ENCODE peak calls at places on chromosomes 5 and 9, in seven cellular contexts. One of them, this sample, is unnamed. For H3K4me1, the result is how much of the 10 kb centered on the place peaks cover.

GRCh38 chr9:127903557-127904475 is 4.4 kb upstream of the ST6GALNAC6 start:
- DNase-seq in esophagus muscularis mucosa: no peak
- DNase-seq in heart left ventricle: peak
- DNase-seq in ovary: peak
- DNase-seq in upper lobe of left lung: peak
- DNase-seq in GM12878: no peak
- DNase-seq in spleen: peak
- DNase-seq in this sample: no peak

GRCh38 chr9:76245518-76245917 is 148.7 kb downstream of the RFK start:
- DNase-seq in esophagus muscularis mucosa: no peak
- DNase-seq in heart left ventricle: no peak
- DNase-seq in ovary: no peak
- DNase-seq in upper lobe of left lung: no peak
- DNase-seq in GM12878: no peak
- DNase-seq in spleen: no peak
- DNase-seq in this sample: no peak

GRCh38 chr9:109986423-109987055 is 206.5 kb downstream of the PALM2AKAP2 start:
- DNase-seq in esophagus muscularis mucosa: no peak
- DNase-seq in heart left ventricle: no peak
- DNase-seq in ovary: no peak
- DNase-seq in upper lobe of left lung: no peak
- DNase-seq in GM12878: no peak
- DNase-seq in spleen: no peak
- DNase-seq in this sample: no peak

GRCh38 chr5:10333154-10334006 is 20.1 kb upstream of the MARCHF6 start:
- DNase-seq in esophagus muscularis mucosa: peak
- DNase-seq in heart left ventricle: peak
- DNase-seq in ovary: peak
- DNase-seq in upper lobe of left lung: peak
- DNase-seq in GM12878: no peak
- DNase-seq in spleen: peak
- DNase-seq in this sample: no peak

GRCh38 chr5:83430130-83431010 is 41.2 kb upstream of the VCAN start:
- DNase-seq in esophagus muscularis mucosa: no peak
- DNase-seq in heart left ventricle: peak
- DNase-seq in ovary: no peak
- DNase-seq in upper lobe of left lung: no peak
- DNase-seq in GM12878: peak
- DNase-seq in spleen: peak
- DNase-seq in this sample: no peak

GRCh38 chr9:127457191-127457878 is 6.0 kb downstream of the LRSAM1 start:
- DNase-seq in esophagus muscularis mucosa: no peak
- DNase-seq in heart left ventricle: no peak
- DNase-seq in ovary: no peak
- DNase-seq in upper lobe of left lung: peak
- DNase-seq in GM12878: no peak
- DNase-seq in spleen: no peak
- DNase-seq in this sample: no peak

GRCh38 chr5:40754381-40755092 is 1.2 kb downstream of the TTC33 start:
- DNase-seq in esophagus muscularis mucosa: no peak
- DNase-seq in heart left ventricle: no peak
- DNase-seq in ovary: no peak
- DNase-seq in upper lobe of left lung: no peak
- DNase-seq in GM12878: no peak
- DNase-seq in spleen: no peak
- DNase-seq in this sample: no peak

GRCh38 chr5:16809816-16810502 is 126.1 kb downstream of the MYO10 start:
- DNase-seq in esophagus muscularis mucosa: no peak
- DNase-seq in heart left ventricle: no peak
- DNase-seq in ovary: peak
- DNase-seq in upper lobe of left lung: no peak
- DNase-seq in GM12878: no peak
- DNase-seq in spleen: no peak
- DNase-seq in this sample: no peak

GRCh38 chr5:56625577-56625976 is 189.8 kb upstream of the MAP3K1 start:
- DNase-seq in esophagus muscularis mucosa: no peak
- DNase-seq in heart left ventricle: no peak
- DNase-seq in ovary: no peak
- DNase-seq in upper lobe of left lung: no peak
- DNase-seq in GM12878: no peak
- DNase-seq in spleen: no peak
- DNase-seq in this sample: no peak

GRCh38 chr5:38923661-38924451 is 78.0 kb downstream of the OSMR start:
- DNase-seq in esophagus muscularis mucosa: no peak
- DNase-seq in heart left ventricle: no peak
- DNase-seq in ovary: no peak
- DNase-seq in upper lobe of left lung: no peak
- DNase-seq in GM12878: no peak
- DNase-seq in spleen: no peak
- DNase-seq in this sample: no peak

GRCh38 chr5:143887302-143887638 is 75.3 kb downstream of the HMHB1 start:
- DNase-seq in esophagus muscularis mucosa: no peak
- DNase-seq in heart left ventricle: peak
- DNase-seq in ovary: peak
- DNase-seq in upper lobe of left lung: no peak
- DNase-seq in GM12878: no peak
- DNase-seq in spleen: no peak
- DNase-seq in this sample: no peak

GRCh38 chr5:32030226-32030625 is 143.9 kb downstream of the GOLPH3 start:
- DNase-seq in esophagus muscularis mucosa: no peak
- DNase-seq in heart left ventricle: no peak
- DNase-seq in ovary: no peak
- DNase-seq in upper lobe of left lung: no peak
- DNase-seq in GM12878: no peak
- DNase-seq in spleen: no peak
- DNase-seq in this sample: no peak

GRCh38 chr5:8831854-8832253 is 714.0 kb downstream of the SEMA5A start:
- DNase-seq in esophagus muscularis mucosa: no peak
- DNase-seq in heart left ventricle: no peak
- DNase-seq in ovary: no peak
- DNase-seq in upper lobe of left lung: no peak
- DNase-seq in GM12878: no peak
- DNase-seq in spleen: no peak
- DNase-seq in this sample: no peak

GRCh38 chr5:173734716-173735115 is 118.3 kb upstream of the BOD1 start:
- DNase-seq in esophagus muscularis mucosa: no peak
- DNase-seq in heart left ventricle: no peak
- DNase-seq in ovary: no peak
- DNase-seq in upper lobe of left lung: no peak
- DNase-seq in GM12878: no peak
- DNase-seq in spleen: no peak
- DNase-seq in this sample: no peak
- H3K4me1 ChIP-seq in esophagus muscularis mucosa: under half
- H3K4me1 ChIP-seq in heart left ventricle: under half
- H3K4me1 ChIP-seq in ovary: under half
- H3K4me1 ChIP-seq in upper lobe of left lung: under half
- H3K4me1 ChIP-seq in GM12878: half or more
- H3K4me1 ChIP-seq in spleen: under half
- H3K4me1 ChIP-seq in this sample: under half

GRCh38 chr9:26975728-26976707 is 19.8 kb downstream of the IFT74 start:
- DNase-seq in esophagus muscularis mucosa: no peak
- DNase-seq in heart left ventricle: peak
- DNase-seq in ovary: no peak
- DNase-seq in upper lobe of left lung: no peak
- DNase-seq in GM12878: no peak
- DNase-seq in spleen: no peak
- DNase-seq in this sample: no peak
- TF ChIP-seq POLR2A in esophagus muscularis mucosa: no peak
- TF ChIP-seq POLR2A in heart left ventricle: no peak
- TF ChIP-seq POLR2A in ovary: no peak
- TF ChIP-seq POLR2A in upper lobe of left lung: no peak
- TF ChIP-seq POLR2A in GM12878: no peak
- TF ChIP-seq POLR2A in spleen: no peak
- TF ChIP-seq POLR2A in this sample: no peak

GRCh38 chr9:1707291-1707690 is 307.9 kb upstream of the SMARCA2 start:
- DNase-seq in esophagus muscularis mucosa: no peak
- DNase-seq in heart left ventricle: no peak
- DNase-seq in ovary: no peak
- DNase-seq in upper lobe of left lung: no peak
- DNase-seq in GM12878: no peak
- DNase-seq in spleen: no peak
- DNase-seq in this sample: no peak

GRCh38 chr9:1712861-1713260 is 302.3 kb upstream of the SMARCA2 start:
- DNase-seq in esophagus muscularis mucosa: no peak
- DNase-seq in heart left ventricle: no peak
- DNase-seq in ovary: no peak
- DNase-seq in upper lobe of left lung: peak
- DNase-seq in GM12878: no peak
- DNase-seq in spleen: no peak
- DNase-seq in this sample: no peak

GRCh38 chr9:1708215-1708614 is 306.9 kb upstream of the SMARCA2 start:
- DNase-seq in esophagus muscularis mucosa: no peak
- DNase-seq in heart left ventricle: no peak
- DNase-seq in ovary: no peak
- DNase-seq in upper lobe of left lung: no peak
- DNase-seq in GM12878: no peak
- DNase-seq in spleen: no peak
- DNase-seq in this sample: no peak

DNA sequence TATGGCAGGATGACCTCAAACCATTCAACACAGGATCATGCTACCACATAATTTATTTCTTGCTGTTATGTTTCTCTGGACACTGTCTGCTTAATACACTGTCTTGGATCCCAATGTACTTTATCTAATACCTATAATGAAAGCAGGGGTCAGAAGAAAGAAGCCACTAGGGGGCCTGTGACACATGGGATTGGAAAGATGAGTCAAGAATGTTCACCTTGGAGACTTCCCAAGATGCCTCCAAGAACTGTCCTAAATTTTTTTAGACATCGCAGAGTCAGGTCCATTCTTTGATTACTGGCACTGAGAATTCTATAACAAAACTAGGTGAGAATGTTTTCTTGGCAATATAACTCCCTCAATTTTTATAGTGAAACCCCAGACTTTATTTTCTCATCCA is 305.8 kb upstream of the SMARCA2 start:
- DNase-seq in esophagus muscularis mucosa: no peak
- DNase-seq in heart left ventricle: no peak
- DNase-seq in ovary: no peak
- DNase-seq in upper lobe of left lung: no peak
- DNase-seq in GM12878: no peak
- DNase-seq in spleen: no peak
- DNase-seq in this sample: no peak
- TF ChIP-seq CTCF in esophagus muscularis mucosa: no peak
- TF ChIP-seq CTCF in heart left ventricle: peak
- TF ChIP-seq CTCF in ovary: no peak
- TF ChIP-seq CTCF in upper lobe of left lung: no peak
- TF ChIP-seq CTCF in GM12878: peak
- TF ChIP-seq CTCF in spleen: peak
- TF ChIP-seq CTCF in this sample: no peak

GRCh38 chr9:93125331-93125894 is 8.6 kb downstream of the NINJ1 start:
- DNase-seq in esophagus muscularis mucosa: no peak
- DNase-seq in heart left ventricle: no peak
- DNase-seq in ovary: no peak
- DNase-seq in upper lobe of left lung: no peak
- DNase-seq in GM12878: no peak
- DNase-seq in spleen: peak
- DNase-seq in this sample: no peak

GRCh38 chr9:93127395-93127911 is 6.6 kb downstream of the NINJ1 start:
- DNase-seq in esophagus muscularis mucosa: no peak
- DNase-seq in heart left ventricle: peak
- DNase-seq in ovary: peak
- DNase-seq in upper lobe of left lung: peak
- DNase-seq in GM12878: no peak
- DNase-seq in spleen: peak
- DNase-seq in this sample: no peak

GRCh38 chr9:93126151-93126781 is 7.8 kb downstream of the NINJ1 start:
- DNase-seq in esophagus muscularis mucosa: no peak
- DNase-seq in heart left ventricle: no peak
- DNase-seq in ovary: peak
- DNase-seq in upper lobe of left lung: peak
- DNase-seq in GM12878: no peak
- DNase-seq in spleen: peak
- DNase-seq in this sample: no peak

GRCh38 chr9:93128011-93128714 is 5.9 kb downstream of the NINJ1 start:
- DNase-seq in esophagus muscularis mucosa: no peak
- DNase-seq in heart left ventricle: peak
- DNase-seq in ovary: no peak
- DNase-seq in upper lobe of left lung: no peak
- DNase-seq in GM12878: no peak
- DNase-seq in spleen: peak
- DNase-seq in this sample: no peak

DNA sequence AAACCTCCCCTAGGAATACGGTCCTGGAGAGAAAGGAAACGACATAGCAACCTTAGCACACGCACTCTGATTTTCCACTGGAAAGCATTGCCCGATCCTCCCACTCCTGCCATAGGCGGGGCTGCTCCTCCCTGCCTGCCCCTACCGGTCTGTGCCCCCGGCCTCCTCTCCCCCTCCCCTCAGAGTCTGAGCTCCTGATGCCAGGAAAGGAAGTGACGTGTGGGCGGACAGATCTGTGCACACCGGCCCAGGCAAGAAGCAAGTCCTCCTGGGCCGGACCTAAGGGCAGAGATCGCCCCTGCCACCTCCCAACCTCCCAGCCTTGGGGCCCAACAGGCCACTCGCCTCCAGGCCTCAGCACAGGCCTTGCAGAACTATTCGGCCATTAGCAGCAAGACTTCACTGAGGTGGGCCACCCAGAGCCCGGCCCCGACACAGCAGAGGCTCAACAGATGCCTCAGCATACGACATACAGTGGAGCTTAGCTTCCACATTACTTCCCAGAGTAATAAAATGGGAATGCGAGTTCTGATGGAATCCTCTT is 7.2 kb downstream of the NINJ1 start:
- DNase-seq in esophagus muscularis mucosa: no peak
- DNase-seq in heart left ventricle: peak
- DNase-seq in ovary: peak
- DNase-seq in upper lobe of left lung: no peak
- DNase-seq in GM12878: no peak
- DNase-seq in spleen: peak
- DNase-seq in this sample: no peak
- H3K4me1 ChIP-seq in esophagus muscularis mucosa: half or more
- H3K4me1 ChIP-seq in heart left ventricle: half or more
- H3K4me1 ChIP-seq in ovary: under half
- H3K4me1 ChIP-seq in upper lobe of left lung: half or more
- H3K4me1 ChIP-seq in GM12878: under half
- H3K4me1 ChIP-seq in spleen: half or more
- H3K4me1 ChIP-seq in this sample: half or more